ENCODE peak calls at places on chromosomes 5 and 9, in four cellular contexts. One of them, this sample, is unnamed.

GRCh38 chr5:178116406-178116885 is 3.1 kb downstream of the N4BP3 start:
- DNase-seq in HEK293T: no peak
- DNase-seq in K562: peak; percentile 44
- DNase-seq in HepG2: no peak
- DNase-seq in this sample: peak; percentile 87

GRCh38 chr5:55308254-55308836 is 556 bp downstream of the MTREX start:
- DNase-seq in HEK293T: peak; percentile 24
- DNase-seq in K562: peak; percentile 37
- DNase-seq in HepG2: peak; percentile 4
- DNase-seq in this sample: no peak

GRCh38 chr9:13817754-13818278 is 496.1 kb downstream of the NFIB start:
- DNase-seq in HEK293T: no peak
- DNase-seq in K562: no peak
- DNase-seq in HepG2: no peak
- DNase-seq in this sample: no peak

GRCh38 chr9:17130725-17131124 is 4.1 kb upstream of the CNTLN start:
- DNase-seq in HEK293T: no peak
- DNase-seq in K562: no peak
- DNase-seq in HepG2: no peak
- DNase-seq in this sample: no peak

GRCh38 chr5:90170231-90170630 is 239.3 kb downstream of the CETN3 start:
- DNase-seq in HEK293T: no peak
- DNase-seq in K562: no peak
- DNase-seq in HepG2: no peak
- DNase-seq in this sample: no peak

GRCh38 chr9:131997076-131997475 is 82.6 kb downstream of the MED27 start:
- DNase-seq in HEK293T: no peak
- DNase-seq in K562: no peak
- DNase-seq in HepG2: no peak
- DNase-seq in this sample: no peak

GRCh38 chr9:75505654-75506053 is 384.8 kb upstream of the PCSK5 start:
- DNase-seq in HEK293T: no peak
- DNase-seq in K562: no peak
- DNase-seq in HepG2: no peak
- DNase-seq in this sample: no peak

GRCh38 chr5:137733922-137734695 is 1.8 kb downstream of the KLHL3 start:
- DNase-seq in HEK293T: no peak
- DNase-seq in K562: no peak
- DNase-seq in HepG2: no peak
- DNase-seq in this sample: no peak

GRCh38 chr9:38066167-38066906 is 2.7 kb downstream of the SHB start:
- DNase-seq in HEK293T: no peak
- DNase-seq in K562: no peak
- DNase-seq in HepG2: no peak
- DNase-seq in this sample: no peak

GRCh38 chr5:55407059-55407684 is 99.4 kb downstream of the MTREX start:
- DNase-seq in HEK293T: peak; percentile 26
- DNase-seq in K562: peak; percentile 20
- DNase-seq in HepG2: peak; percentile 27
- DNase-seq in this sample: no peak

GRCh38 chr9:109604036-109604600 is 106.0 kb upstream of the PTPN3 start:
- DNase-seq in HEK293T: no peak
- DNase-seq in K562: no peak
- DNase-seq in HepG2: no peak
- DNase-seq in this sample: no peak

GRCh38 chr9:134170525-134171315 is 6.4 kb upstream of the RNU6ATAC start:
- DNase-seq in HEK293T: no peak
- DNase-seq in K562: no peak
- DNase-seq in HepG2: no peak
- DNase-seq in this sample: no peak

GRCh38 chr5:147487031-147487750 is 22.7 kb downstream of the DPYSL3 start:
- DNase-seq in HEK293T: no peak
- DNase-seq in K562: no peak
- DNase-seq in HepG2: no peak
- DNase-seq in this sample: no peak

GRCh38 chr5:173763410-173763809 is 124.7 kb upstream of the CPEB4 start:
- DNase-seq in HEK293T: no peak
- DNase-seq in K562: peak; percentile 50
- DNase-seq in HepG2: no peak
- DNase-seq in this sample: no peak

GRCh38 chr5:66596791-66597757 is 881 bp downstream of the MAST4 start:
- DNase-seq in HEK293T: peak; percentile 42
- DNase-seq in K562: peak; percentile 2
- DNase-seq in HepG2: no peak
- DNase-seq in this sample: no peak

GRCh38 chr9:19342927-19343326 is 37.1 kb downstream of the RPS6 start:
- DNase-seq in HEK293T: no peak
- DNase-seq in K562: no peak
- DNase-seq in HepG2: no peak
- DNase-seq in this sample: no peak

GRCh38 chr5:169876376-169876775 is 103.9 kb downstream of the INSYN2B start:
- DNase-seq in HEK293T: no peak
- DNase-seq in K562: no peak
- DNase-seq in HepG2: no peak
- DNase-seq in this sample: no peak

GRCh38 chr5:32232441-32233219 is 58.5 kb upstream of the GOLPH3 start:
- DNase-seq in HEK293T: peak; percentile 62
- DNase-seq in K562: peak; percentile 71
- DNase-seq in HepG2: peak; percentile 64
- DNase-seq in this sample: peak; percentile 19

GRCh38 chr5:63794296-63794695 is 167.9 kb downstream of the HTR1A start:
- DNase-seq in HEK293T: no peak
- DNase-seq in K562: no peak
- DNase-seq in HepG2: no peak
- DNase-seq in this sample: no peak

GRCh38 chr5:6729400-6730310 is 16.4 kb downstream of the TENT4A start:
- DNase-seq in HEK293T: no peak
- DNase-seq in K562: no peak
- DNase-seq in HepG2: no peak
- DNase-seq in this sample: no peak

GRCh38 chr9:38022203-38022602 is 46.8 kb downstream of the SHB start:
- DNase-seq in HEK293T: no peak
- DNase-seq in K562: no peak
- DNase-seq in HepG2: no peak
- DNase-seq in this sample: no peak

GRCh38 chr9:92752812-92753404 is 11.7 kb downstream of the BICD2 start:
- DNase-seq in HEK293T: no peak
- DNase-seq in K562: peak; percentile 23
- DNase-seq in HepG2: no peak
- DNase-seq in this sample: no peak

GRCh38 chr9:22214497-22215031 is 205.5 kb upstream of the CDKN2B start:
- DNase-seq in HEK293T: no peak
- DNase-seq in K562: no peak
- DNase-seq in HepG2: no peak
- DNase-seq in this sample: no peak

GRCh38 chr5:35781181-35781580 is 75.5 kb upstream of the IL7R start:
- DNase-seq in HEK293T: no peak
- DNase-seq in K562: no peak
- DNase-seq in HepG2: no peak
- DNase-seq in this sample: no peak

GRCh38 chr5:139904566-139905400 is 109.2 kb downstream of the PSD2 start:
- DNase-seq in HEK293T: peak; percentile 31
- DNase-seq in K562: no peak
- DNase-seq in HepG2: no peak
- DNase-seq in this sample: no peak

GRCh38 chr9:114822708-114823107 is 16.9 kb upstream of the TNFSF15 start:
- DNase-seq in HEK293T: no peak
- DNase-seq in K562: no peak
- DNase-seq in HepG2: no peak
- DNase-seq in this sample: no peak

GRCh38 chr9:107239474-107239873 is 43.6 kb upstream of the RAD23B start:
- DNase-seq in HEK293T: no peak
- DNase-seq in K562: peak; percentile 19
- DNase-seq in HepG2: peak; percentile 44
- DNase-seq in this sample: no peak

GRCh38 chr5:149150457-149150856 is 9.2 kb downstream of the ABLIM3 start:
- DNase-seq in HEK293T: no peak
- DNase-seq in K562: no peak
- DNase-seq in HepG2: no peak
- DNase-seq in this sample: no peak

GRCh38 chr5:33827885-33828284 is 63.9 kb downstream of the ADAMTS12 start:
- DNase-seq in HEK293T: no peak
- DNase-seq in K562: no peak
- DNase-seq in HepG2: no peak
- DNase-seq in this sample: no peak

GRCh38 chr9:126546036-126546435 is 67.7 kb upstream of the LMX1B start:
- DNase-seq in HEK293T: no peak
- DNase-seq in K562: no peak
- DNase-seq in HepG2: no peak
- DNase-seq in this sample: no peak

GRCh38 chr9:73609381-73609780 is 457.7 kb downstream of the ANXA1 start:
- DNase-seq in HEK293T: no peak
- DNase-seq in K562: no peak
- DNase-seq in HepG2: no peak
- DNase-seq in this sample: no peak

GRCh38 chr9:123522921-123523320 is 166.9 kb downstream of the CRB2 start:
- DNase-seq in HEK293T: no peak
- DNase-seq in K562: no peak
- DNase-seq in HepG2: no peak
- DNase-seq in this sample: no peak

GRCh38 chr5:116765441-116765840 is 190.8 kb upstream of the SEMA6A start:
- DNase-seq in HEK293T: no peak
- DNase-seq in K562: no peak
- DNase-seq in HepG2: peak; percentile 83
- DNase-seq in this sample: no peak

GRCh38 chr5:167565555-167565954 is 725.9 kb upstream of the WWC1 start:
- DNase-seq in HEK293T: no peak
- DNase-seq in K562: no peak
- DNase-seq in HepG2: no peak
- DNase-seq in this sample: no peak

DNA sequence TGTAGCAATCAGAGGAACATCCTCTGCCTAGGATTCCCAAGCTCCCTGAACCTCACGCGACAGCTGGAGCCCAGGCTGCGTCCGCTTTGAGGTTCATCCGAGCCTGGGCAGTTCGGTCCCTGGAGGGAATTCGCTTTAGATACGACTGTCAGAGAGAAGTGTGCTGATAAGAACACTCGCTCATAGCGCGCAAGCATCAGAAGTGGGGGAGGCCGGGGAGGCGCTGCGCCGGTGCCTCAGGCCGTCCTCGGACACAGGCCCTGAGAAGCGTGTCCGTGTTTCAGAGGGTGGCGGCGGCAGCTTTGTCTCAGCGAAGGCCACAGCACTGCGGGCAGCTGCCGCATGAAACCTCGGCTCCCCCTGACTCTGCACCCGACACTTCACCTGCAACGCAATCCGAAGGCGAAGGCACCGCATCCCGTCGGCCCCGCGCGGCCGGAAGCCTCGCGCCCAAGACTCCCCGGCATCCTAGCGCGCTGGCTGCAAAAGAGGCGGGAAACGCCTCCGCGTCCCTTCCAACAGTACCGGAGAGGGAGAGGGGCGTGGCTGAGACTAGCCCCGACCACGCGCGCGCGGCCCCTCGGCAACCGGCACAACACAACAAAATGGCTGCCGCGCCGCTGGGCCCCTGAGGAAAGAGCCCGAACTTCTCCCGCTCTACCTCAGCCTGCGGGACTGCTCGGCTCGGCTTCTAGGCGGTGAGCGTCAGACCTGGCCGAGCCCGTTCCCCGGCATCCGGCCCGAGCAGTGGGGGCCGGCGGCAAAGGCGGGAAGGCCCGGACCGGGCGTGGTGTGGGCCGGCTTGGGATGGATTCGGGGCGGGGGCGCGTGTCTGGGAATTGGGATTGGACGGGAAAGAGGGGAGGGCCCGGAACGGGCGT is at the start of gene CNTRL:
- DNase-seq in HEK293T: peak; percentile 86
- DNase-seq in K562: peak; percentile 95
- DNase-seq in HepG2: peak; percentile 71
- DNase-seq in this sample: peak; percentile 62
- TF ChIP-seq TARDBP in HEK293T: no peak
- TF ChIP-seq TARDBP in K562: peak; percentile 51
- TF ChIP-seq TARDBP in HepG2: peak; percentile 88
- TF ChIP-seq TARDBP in this sample: no peak

DNA sequence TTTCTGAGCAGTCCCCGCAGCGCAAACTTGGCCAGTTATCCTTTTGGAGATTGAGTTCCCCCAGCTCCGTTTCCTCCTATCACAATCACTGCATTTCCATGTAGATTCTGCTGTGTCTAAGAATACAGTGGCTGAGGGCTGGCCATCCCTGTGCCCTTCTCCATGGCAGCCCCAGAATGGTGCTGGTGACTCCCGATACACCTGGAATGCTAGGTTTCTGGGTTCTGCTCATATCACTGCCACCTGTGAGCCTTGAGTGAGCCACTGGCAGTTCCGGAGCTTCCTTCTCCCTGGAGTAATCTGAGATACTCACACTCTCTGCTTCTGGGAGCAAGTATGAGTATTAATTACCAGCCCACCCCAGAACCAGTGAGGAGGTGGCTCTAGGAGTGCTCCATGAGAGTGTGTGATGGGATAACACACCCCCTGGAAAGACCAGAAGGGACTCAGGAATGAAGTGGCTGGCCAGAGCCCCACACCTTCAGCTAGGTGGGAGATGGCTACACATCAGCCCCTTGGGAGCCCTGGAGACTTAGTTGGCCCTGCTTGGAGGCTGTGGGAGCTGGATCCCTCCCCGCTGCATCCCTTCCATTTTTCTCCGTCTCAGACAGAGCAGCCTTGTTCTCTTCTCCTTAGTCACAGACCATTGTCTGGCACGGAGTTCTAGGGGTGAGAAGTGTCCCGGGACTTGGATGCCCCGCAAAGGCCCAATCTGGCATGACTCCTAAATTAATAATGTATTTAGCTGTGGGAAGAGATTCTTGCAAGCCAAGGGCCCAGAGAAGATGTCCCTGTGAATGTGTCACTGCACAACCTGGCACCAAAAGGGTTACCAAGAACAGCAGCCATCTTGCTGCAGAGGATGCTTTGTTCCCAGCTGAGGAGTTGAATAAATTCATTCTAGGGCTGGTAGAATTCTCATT is 4.9 kb downstream of the PCDHGC5 start:
- DNase-seq in HEK293T: no peak
- DNase-seq in K562: no peak
- DNase-seq in HepG2: no peak
- DNase-seq in this sample: no peak
- TF ChIP-seq BHLHE40 in HEK293T: no peak
- TF ChIP-seq BHLHE40 in K562: no peak
- TF ChIP-seq BHLHE40 in HepG2: no peak
- TF ChIP-seq BHLHE40 in this sample: no peak

GRCh38 chr5:10695055-10695649 is 65.9 kb downstream of the DAP start:
- DNase-seq in HEK293T: peak; percentile 69
- DNase-seq in K562: peak; percentile 74
- DNase-seq in HepG2: peak; percentile 16
- DNase-seq in this sample: no peak
- TF ChIP-seq TARDBP in HEK293T: no peak
- TF ChIP-seq TARDBP in K562: no peak
- TF ChIP-seq TARDBP in HepG2: no peak
- TF ChIP-seq TARDBP in this sample: no peak

DNA sequence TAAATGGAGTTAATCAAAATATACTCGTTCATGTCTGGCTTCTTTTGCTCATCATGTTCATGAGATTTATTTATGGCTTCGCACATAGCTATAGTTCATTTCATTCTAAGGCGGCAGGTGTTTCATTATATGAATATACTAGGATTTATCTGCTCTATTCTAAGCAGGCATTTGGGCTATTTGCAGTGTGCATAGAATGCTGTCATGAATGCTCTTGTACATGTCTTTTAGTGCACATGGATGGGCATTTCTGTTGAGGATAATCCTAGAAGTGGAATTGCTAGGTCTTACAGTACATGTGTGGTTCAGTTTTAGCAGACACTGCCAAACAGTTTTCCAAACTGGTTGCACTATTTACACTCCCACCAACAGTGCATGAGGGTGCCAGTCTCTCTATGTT is 285.3 kb upstream of the ADRA1B start:
- DNase-seq in HEK293T: no peak
- DNase-seq in K562: no peak
- DNase-seq in HepG2: no peak
- DNase-seq in this sample: no peak
- TF ChIP-seq BHLHE40 in HEK293T: no peak
- TF ChIP-seq BHLHE40 in K562: no peak
- TF ChIP-seq BHLHE40 in HepG2: no peak
- TF ChIP-seq BHLHE40 in this sample: no peak

This sample was measured in GM12878.